ENCODE peak calls at places on chromosomes 7 and 10, in eight cellular contexts. P is ovary; D is cardiac muscle cell; G is adrenal gland; R is left ventricle myocardium inferior; C is Panc1; T is naive thymus-derived CD4-positive, alpha-beta T cell; H is vagina. K is an unnamed sample. For H3K36me3, the result is how much of the 10 kb centered on the place peaks cover.

GRCh38 chr10:29689001-29689400 is 54.2 kb upstream of the SVIL start:
- DNase-seq in P (no peak), D (peak), G (no peak), R (no peak), C (peak), T (no peak), H (no peak), K (no peak)

GRCh38 chr10:84224411-84225028 is 824 bp downstream of the LRIT2 start:
- DNase-seq in P (no peak), D (no peak), G (no peak), R (no peak), C (no peak), T (no peak), H (no peak), K (no peak)

GRCh38 chr10:130109796-130110235 is 814 bp downstream of the C10orf143 start:
- DNase-seq in P (peak), D (peak), G (peak), R (peak), C (peak), T (peak), H (peak), K (peak)

GRCh38 chr10:103053659-103054581 is 135.8 kb downstream of the CNNM2 start:
- DNase-seq in P (peak), D (peak), G (peak), R (peak), C (no peak), T (peak), H (peak), K (peak)

GRCh38 chr10:103333934-103334520 is 16.9 kb downstream of the PCGF6 start:
- DNase-seq in P (no peak), D (peak), G (no peak), R (no peak), C (no peak), T (peak), H (no peak), K (peak)

GRCh38 chr10:27052646-27053045 is 47.6 kb downstream of the ANKRD26 start:
- DNase-seq in P (no peak), D (no peak), G (no peak), R (no peak), C (no peak), T (no peak), H (no peak), K (no peak)

GRCh38 chr7:99784007-99784406 is at the start of gene CYP3A4:
- DNase-seq in P (no peak), D (no peak), G (peak), R (no peak), C (no peak), T (no peak), H (no peak), K (no peak)

GRCh38 chr10:71127773-71128172 is 84.6 kb upstream of the UNC5B start:
- DNase-seq in P (no peak), D (no peak), G (no peak), R (no peak), C (no peak), T (no peak), H (no peak), K (no peak)

DNA sequence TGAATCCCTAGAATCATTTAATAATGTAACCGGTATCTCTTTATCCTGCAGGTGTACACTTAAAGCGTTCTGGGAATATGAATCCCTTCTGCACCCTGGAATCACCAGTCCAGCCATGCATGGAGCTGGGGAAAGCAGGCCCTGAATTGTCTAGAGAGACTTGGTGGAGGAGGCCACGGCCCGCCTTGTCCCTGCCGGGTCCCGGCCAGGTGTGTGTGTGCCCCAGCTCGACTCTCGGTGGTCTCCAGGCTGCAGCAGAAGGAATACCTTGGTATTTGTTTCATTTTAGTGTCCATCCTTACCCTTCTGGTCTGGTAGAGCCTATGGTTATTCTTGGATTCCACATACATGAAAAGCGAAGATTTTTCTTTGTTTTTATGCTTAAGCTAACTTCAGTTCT is 58.1 kb downstream of the PRPF18 start:
- DNase-seq in P (no peak), D (no peak), G (no peak), R (no peak), C (no peak), T (no peak), H (peak), K (no peak)
- H3K36me3 ChIP-seq in P (under half), D (under half), G (under half), R (half or more), C (under half), T (under half), H (under half), K (under half)

GRCh38 chr10:20767028-20767427 is 130.1 kb downstream of the NEBL start:
- DNase-seq in P (no peak), D (peak), G (no peak), R (no peak), C (no peak), T (no peak), H (no peak), K (no peak)
- H3K27ac ChIP-seq in P (no peak), D (no peak), G (no peak), R (no peak), C (no peak), T (no peak), H (no peak), K (no peak)

DNA sequence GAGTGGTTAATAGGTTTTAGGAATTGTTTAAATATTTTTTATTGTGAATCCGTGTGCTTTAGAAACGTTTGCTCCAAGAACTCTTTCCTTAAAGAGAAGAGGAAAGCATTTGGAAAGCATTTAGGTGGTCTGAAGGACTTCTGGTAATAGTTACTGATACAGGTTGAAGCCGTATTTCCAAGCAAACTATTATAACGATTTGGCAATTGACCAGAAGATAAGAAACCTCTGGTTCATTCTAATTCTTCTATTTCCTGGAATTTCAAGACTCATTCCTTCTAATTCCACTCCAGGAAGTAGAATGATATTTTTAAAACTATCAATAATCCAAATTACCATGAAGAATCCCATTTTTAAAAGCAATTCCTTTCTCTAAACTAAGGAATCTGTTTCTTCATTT is 158.9 kb upstream of the AGR3 start:
- DNase-seq in P (no peak), D (peak), G (no peak), R (no peak), C (no peak), T (no peak), H (no peak), K (no peak)
- H3K4me3 ChIP-seq in P (no peak), D (no peak), G (no peak), R (no peak), C (no peak), T (no peak), H (no peak), K (no peak)

DNA sequence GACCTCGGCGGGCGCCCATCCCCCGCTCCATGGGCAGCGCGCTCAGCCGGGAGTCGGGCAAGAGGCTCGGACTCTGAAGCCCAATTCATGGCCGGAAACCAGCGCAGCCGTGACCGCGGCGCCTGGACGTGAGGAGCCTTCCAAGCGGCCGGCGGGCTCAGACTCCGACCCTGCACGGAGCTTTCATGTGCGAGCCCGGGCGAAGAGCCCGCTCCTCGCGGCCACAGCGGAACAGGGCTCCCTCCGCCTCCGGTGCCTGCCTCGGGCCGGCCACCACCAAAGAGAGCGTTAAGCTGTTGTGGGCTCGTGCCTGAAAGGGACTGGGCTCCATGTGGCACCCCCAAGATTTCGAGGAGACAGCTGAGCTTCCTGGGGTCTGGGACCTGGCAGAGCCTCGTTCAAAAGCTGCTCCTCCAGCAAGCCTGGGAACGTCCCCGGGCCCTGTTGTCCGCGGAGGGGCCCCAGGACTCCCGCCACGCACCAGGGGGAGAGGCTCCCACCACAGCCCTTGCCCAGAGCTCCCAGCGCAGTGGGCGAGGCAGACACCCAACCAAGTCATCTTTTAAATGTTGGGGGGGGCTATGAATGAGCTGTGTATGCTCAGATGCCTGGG is 850 bp upstream of the GRID1 start:
- DNase-seq in P (peak), D (peak), G (peak), R (no peak), C (no peak), T (no peak), H (no peak), K (no peak)
- H3K36me3 ChIP-seq in P (under half), D (under half), G (under half), R (under half), C (under half), T (under half), H (under half), K (under half)

DNA sequence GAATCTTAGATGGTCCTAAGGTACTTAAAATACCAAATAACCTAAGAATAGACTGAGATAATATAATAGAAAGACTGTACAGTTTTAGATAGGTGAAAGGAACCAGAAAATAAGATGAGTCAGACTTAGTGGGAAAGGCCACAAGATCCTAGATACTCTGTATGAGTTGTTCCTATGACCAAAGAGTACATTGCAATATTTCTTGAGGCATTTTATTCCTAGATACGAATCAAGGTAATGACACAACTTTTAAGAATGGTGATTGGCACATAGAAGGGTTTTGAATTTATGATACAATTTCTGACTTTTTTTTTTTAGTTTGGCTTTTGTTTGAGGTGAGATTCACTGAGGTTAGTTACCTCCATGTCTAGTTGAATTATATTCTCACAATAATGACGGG is 30.2 kb downstream of the MGAM start:
- DNase-seq in P (no peak), D (no peak), G (no peak), R (no peak), C (no peak), T (no peak), H (no peak), K (no peak)
- H3K27ac ChIP-seq in P (no peak), D (no peak), G (no peak), R (no peak), C (no peak), T (no peak), H (no peak), K (no peak)

GRCh38 chr7:44081266-44081748 is 1.0 kb downstream of the POLM start:
- DNase-seq in P (no peak), D (no peak), G (no peak), R (peak), C (no peak), T (peak), H (no peak), K (no peak)
- H3K4me3 ChIP-seq in P (peak), D (peak), G (no peak), R (peak), C (peak), T (peak), H (peak), K (peak)

GRCh38 chr10:5639066-5639465 is 27.3 kb downstream of the ASB13 start:
- DNase-seq in P (no peak), D (no peak), G (no peak), R (no peak), C (no peak), T (no peak), H (no peak), K (no peak)

GRCh38 chr10:5640501-5640900 is 25.9 kb downstream of the ASB13 start:
- DNase-seq in P (no peak), D (no peak), G (no peak), R (no peak), C (no peak), T (no peak), H (no peak), K (no peak)

GRCh38 chr10:5638494-5638893 is 27.9 kb downstream of the ASB13 start:
- DNase-seq in P (no peak), D (no peak), G (no peak), R (no peak), C (no peak), T (no peak), H (no peak), K (no peak)

GRCh38 chr10:5641501-5641900 is 24.9 kb downstream of the ASB13 start:
- DNase-seq in P (no peak), D (no peak), G (no peak), R (no peak), C (no peak), T (no peak), H (no peak), K (no peak)

GRCh38 chr10:5640036-5640435 is 26.4 kb downstream of the ASB13 start:
- DNase-seq in P (no peak), D (no peak), G (no peak), R (no peak), C (no peak), T (no peak), H (no peak), K (no peak)
- H3K36me3 ChIP-seq in P (under half), D (under half), G (half or more), R (half or more), C (under half), T (under half), H (under half), K (under half)

K was measured in CD4-positive, CD25-positive, alpha-beta regulatory T cell.